ENCODE peak calls at places on chromosomes 6 and 20, in eight cellular contexts. T is stomach; K is A549; L is heart left ventricle; H is AG04450; N is CD8-positive, alpha-beta T cell; P is CD4-positive, alpha-beta T cell; Q is left ventricle myocardium inferior. X is an unnamed sample.

GRCh38 chr6:155224031-155224451 is 39.8 kb upstream of the CLDN20 start:
- DNase-seq in L (no peak), P (no peak), T (no peak), K (peak), H (peak), N (peak), Q (no peak), X (peak)

GRCh38 chr6:82461536-82461935 is 97.9 kb downstream of the TPBG start:
- DNase-seq in Q (no peak), L (no peak), P (no peak), T (no peak), N (no peak), K (no peak), H (no peak), X (no peak)

GRCh38 chr20:17843246-17844132 is 125.1 kb downstream of the SNX5 start:
- DNase-seq in L (peak), H (peak), K (no peak), Q (peak), N (peak), P (peak), T (no peak), X (peak)

GRCh38 chr6:154297711-154298110 is 58.9 kb downstream of the IPCEF1 start:
- DNase-seq in K (no peak), N (no peak), T (no peak), P (no peak), H (no peak), Q (no peak), L (peak), X (no peak)

GRCh38 chr20:22824077-22824476 is 211.0 kb upstream of the SSTR4 start:
- DNase-seq in K (no peak), P (no peak), T (no peak), Q (no peak), N (no peak), H (no peak), L (no peak), X (no peak)

GRCh38 chr6:13248053-13248452 is 80.3 kb downstream of the TBC1D7 start:
- DNase-seq in N (no peak), K (peak), P (no peak), T (no peak), L (no peak), H (peak), Q (no peak), X (peak)

GRCh38 chr20:24149881-24150307 is 161.3 kb upstream of the GGTLC1 start:
- DNase-seq in H (no peak), N (no peak), T (no peak), K (peak), P (no peak), L (no peak), Q (peak), X (no peak)

GRCh38 chr6:122696853-122697252 is 82.7 kb upstream of the FABP7 start:
- DNase-seq in T (no peak), K (peak), L (no peak), N (no peak), P (no peak), H (no peak), Q (no peak), X (peak)

GRCh38 chr6:116982401-116982800 is 105.4 kb downstream of the RFX6 start:
- DNase-seq in L (no peak), T (no peak), N (no peak), K (no peak), Q (no peak), H (no peak), P (no peak), X (no peak)

GRCh38 chr6:167898673-167899311 is 72.1 kb downstream of the AFDN start:
- DNase-seq in L (no peak), H (peak), K (peak), Q (no peak), N (no peak), T (no peak), P (no peak), X (peak)

GRCh38 chr6:2231438-2231837 is 14.0 kb downstream of the GMDS start:
- DNase-seq in L (no peak), K (no peak), Q (no peak), N (no peak), T (no peak), P (no peak), H (no peak), X (no peak)
- H3K27ac ChIP-seq in L (no peak), K (no peak), Q (no peak), N (no peak), T (no peak), P (no peak), H (no peak), X (no peak)

DNA sequence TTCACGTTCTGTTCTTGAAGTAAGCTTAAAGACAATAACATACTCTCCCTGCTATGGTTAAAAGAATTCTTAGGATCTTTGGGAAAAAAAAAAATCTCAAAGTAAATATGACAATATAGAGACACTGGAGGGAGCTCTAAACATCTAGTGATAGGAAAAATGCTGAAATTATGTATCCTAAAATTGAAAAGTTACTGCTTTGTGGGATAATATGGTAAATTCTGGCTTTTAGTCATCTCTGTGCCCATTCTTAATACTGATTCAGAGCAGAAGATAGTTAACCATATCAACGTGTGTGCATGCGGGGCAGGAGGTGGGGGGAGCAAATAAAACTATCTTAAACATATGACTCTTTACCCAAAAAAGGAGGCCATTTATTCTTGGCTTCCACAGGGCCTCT is 165.4 kb downstream of the GMPR start:
- DNase-seq in T (no peak), H (no peak), P (no peak), N (no peak), Q (no peak), L (no peak), K (no peak), X (peak)
- TF ChIP-seq CTCF in T (no peak), H (peak), P (no peak), N (no peak), Q (no peak), L (peak), K (peak), X (peak)

GRCh38 chr6:11218827-11219826 is 13.3 kb downstream of the NEDD9 start:
- DNase-seq in K (peak), P (no peak), T (no peak), L (peak), H (no peak), N (no peak), Q (peak), X (no peak)
- H3K27ac ChIP-seq in K (peak), P (no peak), T (peak), L (peak), H (no peak), N (no peak), Q (peak), X (no peak)

GRCh38 chr6:3603443-3604130 is 146.7 kb upstream of the SLC22A23 start:
- DNase-seq in N (no peak), H (no peak), K (no peak), Q (no peak), T (no peak), P (no peak), L (no peak), X (no peak)
- TF ChIP-seq CTCF in N (no peak), H (no peak), K (no peak), Q (no peak), T (no peak), P (no peak), L (no peak), X (no peak)

GRCh38 chr6:110217255-110217654 is 37.0 kb downstream of the CDC40 start:
- DNase-seq in K (no peak), T (no peak), N (no peak), P (no peak), Q (no peak), L (no peak), H (peak), X (peak)
- H3K27ac ChIP-seq in K (no peak), T (no peak), N (no peak), P (no peak), Q (no peak), L (no peak), H (no peak), X (no peak)

DNA sequence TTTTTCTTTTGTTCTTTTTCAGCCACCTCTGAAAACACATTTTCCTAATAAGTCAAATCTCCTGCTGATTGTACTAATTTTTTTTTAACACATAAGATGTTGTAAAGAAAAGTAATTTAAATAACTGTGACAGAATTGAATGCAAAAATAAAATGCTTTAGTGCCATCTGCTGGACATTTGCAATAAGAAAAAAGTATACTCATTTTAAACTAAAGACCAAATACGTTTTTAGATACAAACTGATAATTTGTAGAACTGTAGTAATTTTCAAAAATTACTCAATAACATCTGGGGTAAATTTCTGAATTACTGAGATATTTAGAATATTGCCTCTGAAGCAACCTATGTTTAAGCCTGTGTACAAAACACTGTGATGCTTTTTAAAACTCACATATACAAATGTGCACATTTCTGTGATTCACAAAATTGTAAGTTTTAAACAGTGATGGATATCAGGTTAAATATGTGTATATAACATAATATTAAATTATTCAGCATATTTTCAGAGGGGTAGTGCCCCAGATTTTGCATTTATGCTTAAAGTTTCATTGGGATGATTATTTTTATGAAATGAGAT is 198.7 kb downstream of the RIMS1 start:
- DNase-seq in K (no peak), N (no peak), L (no peak), Q (no peak), P (no peak), T (no peak), H (no peak), X (no peak)
- TF ChIP-seq CTCF in K (peak), N (no peak), L (peak), Q (peak), P (no peak), T (no peak), H (peak), X (peak)

DNA sequence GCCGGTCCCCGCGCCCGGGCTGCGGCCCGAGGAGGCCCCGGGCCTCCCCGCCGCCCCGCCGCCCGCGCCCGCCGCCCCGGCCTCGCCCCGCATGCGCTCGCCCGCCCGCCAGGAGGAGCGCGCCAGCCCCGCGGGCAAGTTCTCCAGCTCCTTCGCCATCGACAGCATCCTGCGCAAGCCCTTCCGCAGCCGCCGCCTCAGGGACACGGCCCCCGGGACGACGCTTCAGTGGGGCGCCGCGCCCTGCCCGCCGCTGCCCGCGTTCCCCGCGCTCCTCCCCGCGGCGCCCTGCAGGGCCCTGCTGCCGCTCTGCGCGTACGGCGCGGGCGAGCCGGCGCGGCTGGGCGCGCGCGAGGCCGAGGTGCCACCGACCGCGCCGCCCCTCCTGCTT is 1.5 kb downstream of the FOXQ1 start:
- DNase-seq in N (no peak), L (no peak), H (no peak), T (no peak), K (no peak), Q (no peak), P (no peak), X (no peak)
- H3K27ac ChIP-seq in N (no peak), L (no peak), H (no peak), T (peak), K (peak), Q (no peak), P (no peak), X (no peak)

GRCh38 chr6:170259301-170259700 is 31.6 kb downstream of the DLL1 start:
- DNase-seq in H (no peak), Q (no peak), T (no peak), P (no peak), L (no peak), N (no peak), K (no peak), X (no peak)

GRCh38 chr6:170262481-170263088 is 28.3 kb downstream of the DLL1 start:
- DNase-seq in N (no peak), Q (no peak), K (no peak), L (no peak), T (no peak), P (no peak), H (no peak), X (no peak)

GRCh38 chr6:170261643-170262480 is 29.0 kb downstream of the DLL1 start:
- DNase-seq in N (no peak), P (no peak), K (no peak), Q (peak), L (no peak), T (no peak), H (no peak), X (no peak)

GRCh38 chr6:170258395-170258794 is 32.5 kb downstream of the DLL1 start:
- DNase-seq in T (no peak), N (no peak), Q (no peak), K (no peak), L (no peak), H (no peak), P (no peak), X (no peak)

GRCh38 chr6:170260686-170261085 is 30.2 kb downstream of the DLL1 start:
- DNase-seq in K (no peak), L (no peak), Q (no peak), N (no peak), P (no peak), H (no peak), T (no peak), X (no peak)
- TF ChIP-seq CTCF in K (no peak), L (no peak), Q (no peak), N (no peak), P (no peak), H (no peak), T (no peak), X (no peak)

DNA sequence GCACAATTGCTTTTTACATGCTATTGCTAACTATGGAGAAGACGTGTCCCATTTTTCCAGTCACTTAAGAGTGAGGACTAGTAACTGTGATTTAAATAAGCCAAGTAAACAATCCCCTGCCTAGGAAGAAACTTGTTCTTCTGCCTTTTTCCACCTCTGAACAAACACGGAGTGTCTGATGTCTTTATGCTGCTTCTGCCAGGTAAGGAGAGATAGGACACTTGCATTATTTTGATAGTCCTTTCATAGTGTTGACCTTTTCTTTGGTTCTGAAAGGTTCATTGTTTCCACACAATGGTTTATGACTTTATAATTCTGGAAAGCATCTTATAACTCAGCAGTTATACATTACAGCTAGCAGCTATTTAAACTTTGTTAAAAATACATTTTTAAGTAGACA is 8.4 kb downstream of the LRP11 start:
- DNase-seq in N (no peak), P (no peak), L (no peak), Q (no peak), H (no peak), K (no peak), T (no peak), X (no peak)
- H3K27ac ChIP-seq in N (no peak), P (no peak), L (no peak), Q (no peak), H (peak), K (peak), T (no peak), X (peak)

GRCh38 chr6:160161647-160161986 is 40.0 kb downstream of the SLC22A1 start:
- DNase-seq in K (no peak), L (no peak), H (no peak), T (no peak), N (no peak), Q (no peak), P (no peak), X (no peak)

GRCh38 chr6:160163425-160163824 is 41.8 kb downstream of the SLC22A1 start:
- DNase-seq in L (no peak), H (no peak), P (no peak), Q (no peak), K (no peak), N (no peak), T (no peak), X (no peak)

GRCh38 chr6:160160929-160161646 is 39.5 kb downstream of the SLC22A1 start:
- DNase-seq in T (no peak), H (no peak), K (no peak), P (no peak), Q (no peak), N (no peak), L (no peak), X (no peak)

GRCh38 chr6:160162167-160162566 is 40.6 kb downstream of the SLC22A1 start:
- DNase-seq in T (no peak), P (no peak), N (no peak), K (no peak), Q (no peak), H (no peak), L (no peak), X (no peak)

DNA sequence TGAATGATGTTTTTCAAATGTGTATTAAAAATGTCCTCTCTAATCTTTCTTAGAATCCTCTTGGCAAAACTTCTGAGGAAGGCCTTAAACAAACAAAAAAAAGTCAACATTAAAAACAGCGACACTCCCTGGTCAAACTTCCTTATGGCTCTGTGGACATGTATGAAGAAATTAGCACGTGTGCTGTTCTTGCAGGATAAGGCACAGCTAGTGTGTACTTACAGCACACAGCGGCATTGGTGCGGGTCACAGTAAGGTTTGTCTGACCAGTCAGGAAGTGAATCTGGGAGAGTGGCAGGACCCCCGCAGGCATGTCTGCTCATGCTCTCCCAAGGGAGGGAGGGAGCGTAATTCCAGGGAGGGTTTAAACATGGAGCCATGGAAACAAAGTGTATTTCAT is 38.8 kb downstream of the SLC22A1 start:
- DNase-seq in P (no peak), T (peak), N (no peak), Q (no peak), H (no peak), L (no peak), K (no peak), X (no peak)
- TF ChIP-seq CTCF in P (no peak), T (no peak), N (no peak), Q (no peak), H (peak), L (no peak), K (peak), X (no peak)

X was measured in RWPE1.